ENCODE peak calls at places on chromosomes 5 and 9, in four cellular contexts. O, Y, V and G are unnamed samples. For H3K4me1, the result is how much of the 10 kb centered on the place peaks cover.

GRCh38 chr5:167058481-167058880 is 1233.0 kb upstream of the WWC1 start:
- DNase-seq in O (no peak), Y (no peak), V (no peak), G (no peak)

GRCh38 chr5:56588636-56589485 is 226.5 kb upstream of the MAP3K1 start:
- DNase-seq in O (no peak), Y (peak), V (no peak), G (no peak)

GRCh38 chr5:102754499-102755424 is at the start of gene PAM:
- DNase-seq in O (peak), Y (peak), V (peak), G (peak)

GRCh38 chr5:82952326-82952725 is 124.9 kb downstream of the TMEM167A start:
- DNase-seq in O (no peak), Y (no peak), V (no peak), G (no peak)

GRCh38 chr5:140083650-140084049 is 30.3 kb upstream of the PURA start:
- DNase-seq in O (no peak), Y (no peak), V (no peak), G (no peak)

GRCh38 chr5:109706065-109706464 is 16.3 kb downstream of the MAN2A1 start:
- DNase-seq in O (no peak), Y (no peak), V (no peak), G (no peak)

GRCh38 chr9:137710751-137711150 is 91.9 kb downstream of the EHMT1 start:
- DNase-seq in O (no peak), Y (no peak), V (no peak), G (no peak)

GRCh38 chr9:132849168-132849831 is 28.8 kb downstream of the AK8 start:
- DNase-seq in O (no peak), Y (no peak), V (peak), G (no peak)

GRCh38 chr5:177089146-177089545 is 2.4 kb downstream of the FGFR4 start:
- DNase-seq in O (no peak), Y (no peak), V (no peak), G (no peak)

GRCh38 chr9:9563817-9564216 is 1049.0 kb downstream of the PTPRD start:
- DNase-seq in O (no peak), Y (no peak), V (no peak), G (no peak)

GRCh38 chr5:125142439-125142838 is 396.0 kb upstream of the ZNF608 start:
- DNase-seq in O (no peak), Y (no peak), V (no peak), G (no peak)

GRCh38 chr5:57783693-57784092 is 301.1 kb upstream of the ACTBL2 start:
- DNase-seq in O (no peak), Y (no peak), V (no peak), G (no peak)
- H3K4me1 ChIP-seq in O (under half), Y (under half), V (under half), G (under half)

DNA sequence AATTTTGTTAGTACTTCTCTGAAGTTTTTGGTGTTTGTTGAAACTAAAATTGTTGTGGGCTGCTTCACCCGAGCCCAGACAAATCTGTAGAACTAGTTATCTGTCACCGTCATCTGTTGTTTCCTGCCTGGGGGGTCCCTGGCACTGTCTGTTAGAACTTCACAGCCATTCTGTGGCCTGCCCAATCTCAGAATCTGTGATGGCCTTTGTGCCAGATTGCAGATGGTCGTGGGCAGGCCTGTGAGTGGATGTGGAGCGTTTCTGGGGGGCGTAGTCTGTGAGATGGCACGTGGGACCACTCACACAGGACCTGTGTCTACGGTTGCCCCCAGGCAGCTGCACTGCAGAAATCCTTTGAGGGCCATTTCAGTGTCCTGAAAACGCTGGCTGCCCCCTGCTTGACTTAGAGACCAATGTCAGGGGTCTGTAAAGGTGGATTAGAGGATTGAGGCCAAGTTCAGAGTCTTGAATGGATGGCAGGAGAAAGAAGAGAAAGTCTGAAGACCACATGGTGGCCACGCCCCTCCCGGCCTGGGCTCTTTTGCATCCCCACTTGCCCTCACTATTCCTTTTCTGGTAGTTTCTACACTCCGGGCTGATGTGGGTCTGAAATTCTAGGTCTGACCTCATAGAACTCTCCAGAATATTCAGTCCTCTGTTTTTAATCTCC is 38.3 kb downstream of the TRIO start:
- DNase-seq in O (no peak), Y (no peak), V (no peak), G (no peak)
- H3K4me1 ChIP-seq in O (under half), Y (under half), V (under half), G (half or more)

GRCh38 chr9:133881671-133882381 is 110.3 kb downstream of the VAV2 start:
- DNase-seq in O (no peak), Y (no peak), V (no peak), G (no peak)
- H3K4me1 ChIP-seq in O (under half), Y (under half), V (under half), G (under half)

GRCh38 chr5:149374801-149375200 is 4.3 kb downstream of the IL17B start:
- DNase-seq in O (no peak), Y (no peak), V (no peak), G (no peak)

GRCh38 chr5:149371296-149371962 is 7.7 kb downstream of the IL17B start:
- DNase-seq in O (peak), Y (no peak), V (peak), G (no peak)

GRCh38 chr5:149372041-149372805 is 6.9 kb downstream of the IL17B start:
- DNase-seq in O (no peak), Y (no peak), V (no peak), G (no peak)

GRCh38 chr5:149374303-149374702 is 4.8 kb downstream of the IL17B start:
- DNase-seq in O (no peak), Y (no peak), V (no peak), G (no peak)

DNA sequence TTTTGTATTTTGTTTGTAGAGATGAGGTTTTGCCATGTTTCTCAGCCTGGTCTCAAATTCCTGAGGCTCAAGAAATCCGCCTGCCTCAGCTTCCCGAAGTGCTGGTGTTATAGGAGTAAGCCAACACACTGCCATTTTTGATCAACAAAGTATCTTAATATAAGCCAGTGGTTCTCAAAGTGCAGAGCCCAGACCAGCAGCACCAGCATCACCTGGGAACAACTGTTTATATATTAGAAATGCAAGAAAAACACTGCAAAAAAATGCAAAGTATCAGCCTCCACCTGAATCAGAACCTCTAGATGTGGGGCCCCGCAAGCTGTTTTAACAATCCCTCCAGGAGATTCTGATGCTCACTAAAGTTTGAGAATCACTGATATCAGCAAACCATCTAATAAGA is 6.2 kb downstream of the IL17B start:
- DNase-seq in O (no peak), Y (no peak), V (no peak), G (no peak)
- H3K4me1 ChIP-seq in O (under half), Y (under half), V (under half), G (half or more)

GRCh38 chr9:38060688-38061087 is 8.3 kb downstream of the SHB start:
- DNase-seq in O (no peak), Y (no peak), V (no peak), G (no peak)

GRCh38 chr9:38061326-38061947 is 7.6 kb downstream of the SHB start:
- DNase-seq in O (no peak), Y (no peak), V (no peak), G (no peak)

GRCh38 chr9:38063363-38063707 is 5.7 kb downstream of the SHB start:
- DNase-seq in O (no peak), Y (no peak), V (no peak), G (no peak)

GRCh38 chr9:38062106-38062497 is 6.9 kb downstream of the SHB start:
- DNase-seq in O (no peak), Y (no peak), V (no peak), G (no peak)

DNA sequence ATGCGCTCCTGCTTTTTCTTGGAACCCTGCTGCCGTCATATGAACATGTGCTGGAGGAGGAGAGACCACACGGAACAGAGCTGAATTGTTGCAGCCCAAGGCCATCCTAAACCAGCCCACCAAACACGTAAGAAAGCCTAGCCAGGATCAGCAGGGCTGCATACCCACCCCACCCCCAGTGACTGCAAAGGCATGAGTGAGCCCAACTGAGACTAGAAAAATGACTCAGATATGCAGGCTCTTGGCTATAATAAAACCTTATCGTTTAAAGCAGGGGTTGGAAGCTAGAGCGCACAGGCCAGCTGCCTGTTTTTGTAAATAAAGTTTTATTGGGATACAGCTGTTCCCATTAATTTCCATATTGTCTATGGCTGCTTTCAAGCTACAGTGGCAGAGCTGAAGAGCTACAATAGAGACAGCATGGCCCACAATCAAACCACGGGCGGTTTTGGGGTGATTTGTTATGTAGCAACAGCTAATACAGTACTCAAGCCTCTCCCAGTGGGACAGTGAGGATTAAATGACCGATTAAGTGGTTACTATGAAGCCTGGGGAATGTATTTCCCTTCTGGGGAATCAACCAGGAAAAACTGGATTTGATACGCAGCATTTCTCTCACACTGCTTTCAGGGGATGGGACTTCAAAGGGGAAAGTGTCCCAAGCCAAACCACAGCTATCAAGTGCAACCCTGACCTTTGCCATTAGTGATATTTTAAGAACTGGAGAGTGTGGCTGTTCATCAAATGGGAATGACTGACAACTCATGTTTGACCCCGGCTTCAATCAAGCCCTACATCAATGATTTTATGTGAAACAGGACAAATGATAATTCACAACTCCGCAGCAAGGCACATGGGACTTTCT is 6.3 kb downstream of the SHB start:
- DNase-seq in O (no peak), Y (no peak), V (peak), G (no peak)
- H3K4me1 ChIP-seq in O (under half), Y (under half), V (half or more), G (half or more)

DNA sequence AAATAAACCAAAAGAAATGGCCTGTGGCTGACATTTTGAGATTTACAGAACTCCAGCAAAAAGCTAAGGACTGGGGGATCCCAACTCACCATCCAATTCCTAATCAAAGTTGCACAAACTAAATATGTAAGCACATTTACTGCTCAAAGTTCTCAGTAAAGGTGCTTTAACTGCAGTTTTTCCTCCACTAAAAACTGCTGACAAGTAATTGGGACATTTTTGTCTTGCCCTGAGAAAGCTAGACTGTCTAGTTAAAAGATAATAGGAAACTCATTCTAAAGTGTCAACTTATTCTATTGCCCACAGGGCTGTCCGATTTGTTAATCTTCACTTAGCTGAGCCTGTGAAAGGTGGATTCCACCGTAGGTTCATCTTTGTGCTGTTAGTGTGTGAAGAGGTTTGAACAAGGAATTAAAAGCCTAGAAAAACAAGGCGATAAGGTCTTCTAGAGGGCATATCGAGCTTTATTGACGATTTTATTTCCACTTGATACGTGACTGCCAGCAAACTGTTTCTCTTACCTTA is 1.0 kb downstream of the DOCK8 start:
- DNase-seq in O (no peak), Y (no peak), V (no peak), G (no peak)
- H3K4me1 ChIP-seq in O (under half), Y (under half), V (under half), G (under half)